ENCODE peak calls at places on chromosomes 13 and 19, in eight cellular contexts. Q is lower lobe of right lung, H is esophagus squamous epithelium, J is cardiac muscle cell, P is adrenal gland, N is heart left ventricle, Z is Caco-2, R is thyroid gland. L is an unnamed sample. For H3K4me1 and H3K9me3, the result is how much of the 10 kb centered on the place peaks cover.

GRCh38 chr13:51585696-51586095 is 1.4 kb downstream of the WDFY2 start:
- DNase-seq in J (peak), R (no peak), Z (no peak), N (no peak), H (no peak), Q (no peak), P (no peak), L (no peak)

GRCh38 chr13:22235950-22236290 is 565.0 kb downstream of the FGF9 start:
- DNase-seq in H (no peak), Q (no peak), Z (no peak), R (no peak), J (no peak), N (no peak), P (no peak), L (no peak)

GRCh38 chr13:41562083-41562482 is 104.7 kb downstream of the RGCC start:
- DNase-seq in P (peak), N (peak), Q (no peak), Z (no peak), H (no peak), J (peak), R (peak), L (no peak)

GRCh38 chr13:19766637-19767036 is 16.1 kb downstream of the PSPC1 start:
- DNase-seq in J (no peak), P (no peak), Z (peak), N (no peak), H (no peak), R (no peak), Q (no peak), L (no peak)

GRCh38 chr13:67574320-67575233 is 344.4 kb upstream of the PCDH9 start:
- DNase-seq in R (no peak), N (no peak), H (no peak), P (no peak), Q (no peak), Z (no peak), J (no peak), L (no peak)

GRCh38 chr13:38539632-38540031 is 147.2 kb upstream of the FREM2 start:
- DNase-seq in Z (no peak), N (no peak), Q (no peak), P (no peak), R (no peak), H (no peak), J (no peak), L (no peak)

GRCh38 chr13:92896842-92897241 is 329.8 kb upstream of the GPC6 start:
- DNase-seq in P (no peak), J (peak), Z (no peak), R (no peak), H (no peak), Q (no peak), N (no peak), L (no peak)

GRCh38 chr19:1408300-1409203 is 1.2 kb downstream of the DAZAP1 start:
- DNase-seq in Q (peak), Z (no peak), R (peak), H (no peak), J (peak), P (peak), N (peak), L (peak)

GRCh38 chr19:17669419-17669818 is 18.7 kb downstream of the UNC13A start:
- DNase-seq in R (no peak), P (no peak), Z (no peak), Q (no peak), H (no peak), J (no peak), N (no peak), L (no peak)

GRCh38 chr19:41354343-41354974 is 737 bp upstream of the TGFB1 start:
- DNase-seq in Q (no peak), P (no peak), H (no peak), R (no peak), N (peak), Z (no peak), J (no peak), L (no peak)

GRCh38 chr19:31770220-31770619 is 421.0 kb upstream of the TSHZ3 start:
- DNase-seq in Z (no peak), N (no peak), Q (no peak), H (no peak), R (no peak), J (no peak), P (no peak), L (no peak)

GRCh38 chr13:26476111-26476743 is 81.3 kb upstream of the WASF3 start:
- DNase-seq in N (peak), Z (no peak), H (no peak), J (peak), P (peak), Q (no peak), R (peak), L (no peak)

GRCh38 chr19:48170817-48171347 is 402 bp downstream of the ZSWIM9 start:
- DNase-seq in Z (no peak), R (peak), N (no peak), P (no peak), J (no peak), Q (no peak), H (no peak), L (no peak)

GRCh38 chr19:55440411-55441105 is 2.5 kb downstream of the SHISA7 start:
- DNase-seq in J (no peak), H (no peak), Q (no peak), N (no peak), P (no peak), R (no peak), Z (no peak), L (no peak)

GRCh38 chr13:110702591-110703526 is 3.1 kb downstream of the CARS2 start:
- DNase-seq in R (no peak), Q (no peak), P (peak), J (peak), N (no peak), Z (no peak), H (no peak), L (no peak)

GRCh38 chr13:33799950-33800592 is 17.9 kb upstream of the RFC3 start:
- DNase-seq in H (no peak), Q (no peak), Z (no peak), N (no peak), J (peak), P (peak), R (no peak), L (no peak)

GRCh38 chr19:19448238-19448544 is 42.7 kb downstream of the GATAD2A start:
- DNase-seq in R (peak), J (no peak), P (peak), Q (peak), N (peak), H (no peak), Z (no peak), L (no peak)

GRCh38 chr13:89832827-89833226 is 1514.7 kb upstream of the MIR17HG start:
- DNase-seq in N (no peak), H (no peak), Z (no peak), J (no peak), R (no peak), P (no peak), Q (no peak), L (no peak)

GRCh38 chr13:106524108-106524507 is 11.4 kb downstream of the EFNB2 start:
- DNase-seq in Z (no peak), J (no peak), R (no peak), H (no peak), Q (no peak), N (no peak), P (no peak), L (no peak)
- H3K4me1 ChIP-seq in Z (half or more), J (under half), R (under half), H (under half), Q (half or more), N (under half), P (under half), L (under half)

GRCh38 chr19:52415711-52416110 is 13.2 kb upstream of the ZNF534 start:
- DNase-seq in P (no peak), R (no peak), H (no peak), Z (no peak), Q (no peak), N (no peak), J (no peak), L (no peak)
- H3K9me3 ChIP-seq in P (under half), R (under half), H (half or more), Z (under half), Q (half or more), N (half or more), J (under half), L (under half)

GRCh38 chr19:35207391-35207871 is 21.1 kb downstream of the FAM187B start:
- DNase-seq in Q (no peak), H (no peak), J (no peak), R (no peak), Z (no peak), P (peak), N (no peak), L (no peak)
- H3K4me1 ChIP-seq in Q (under half), H (under half), J (under half), R (under half), Z (under half), P (under half), N (under half), L (under half)

GRCh38 chr13:103547914-103548313 is 481.7 kb upstream of the SLC10A2 start:
- DNase-seq in H (no peak), Q (no peak), R (no peak), J (no peak), Z (no peak), P (no peak), N (no peak), L (no peak)
- H3K9me3 ChIP-seq in H (under half), Q (under half), R (under half), J (under half), Z (under half), P (under half), N (under half), L (under half)

DNA sequence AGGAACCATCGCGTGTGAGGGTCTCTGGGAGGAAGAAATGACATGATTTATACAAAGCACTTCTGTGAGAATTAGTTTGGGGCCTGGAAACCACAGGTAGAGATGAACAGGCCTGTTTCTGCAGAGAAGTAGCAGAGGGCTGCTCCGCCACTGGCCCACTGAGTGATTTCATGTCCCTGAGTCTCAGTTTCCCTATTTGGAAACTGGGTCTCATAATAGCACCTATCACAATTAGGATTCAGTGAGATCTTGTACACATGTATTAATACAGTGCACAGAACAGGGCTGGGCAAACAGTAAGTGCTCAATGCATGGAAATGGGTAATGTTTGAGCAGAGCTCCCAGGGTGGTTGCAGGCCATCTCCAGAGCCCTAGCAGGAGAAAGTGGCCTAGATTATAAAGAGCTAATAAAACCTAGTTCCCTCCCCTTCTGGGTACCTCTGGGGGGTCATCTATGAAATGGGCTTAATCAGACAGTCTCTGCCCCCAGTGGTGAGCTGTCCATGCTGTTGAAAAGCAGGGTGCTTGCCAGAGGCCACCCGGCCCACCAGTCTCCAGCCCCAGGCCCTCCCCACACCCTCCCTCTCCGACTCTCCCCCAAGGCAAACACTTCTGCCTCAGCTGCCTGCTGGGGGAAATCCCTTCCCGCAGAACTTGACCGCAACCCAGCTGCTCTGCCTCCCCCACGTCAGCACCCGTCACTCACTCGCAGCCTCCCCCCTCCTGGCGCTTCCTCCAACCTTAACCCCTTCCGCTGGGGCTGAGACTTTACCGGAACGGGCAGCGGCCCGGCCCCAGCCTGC is 4.5 kb downstream of the BCL3 start:
- DNase-seq in R (peak), J (peak), Z (peak), H (peak), P (peak), N (peak), Q (peak), L (peak)
- H3K4me1 ChIP-seq in R (half or more), J (under half), Z (under half), H (half or more), P (half or more), N (half or more), Q (half or more), L (under half)

L was measured in right lobe of liver.